ENCODE peak calls at places on chromosome 21, in six cellular contexts. H is CD4-positive, CD25-positive, alpha-beta regulatory T cell; E is HCT116; O is uterus; P is lung; L is mesenchymal stem cell. Z is an unnamed sample.

GRCh38 chr21:27953328-27954045 is 986.6 kb upstream of the ADAMTS5 start:
- DNase-seq in H (no peak), E (no peak), O (no peak), P (no peak), L (peak; percentile 50), Z (peak; percentile 45)

GRCh38 chr21:29359718-29360117 is 61.0 kb downstream of the BACH1 start:
- DNase-seq in H (no peak), E (no peak), O (no peak), P (no peak), L (no peak), Z (no peak)

GRCh38 chr21:38333290-38334272 is 76.8 kb downstream of the KCNJ15 start:
- DNase-seq in H (no peak), E (no peak), O (no peak), P (no peak), L (peak; percentile 24), Z (no peak)

GRCh38 chr21:29194847-29195246 is 64.4 kb downstream of the MAP3K7CL start:
- DNase-seq in H (no peak), E (no peak), O (no peak), P (no peak), L (peak; percentile 65), Z (no peak)

GRCh38 chr21:18716578-18717138 is 313.1 kb upstream of the TMPRSS15 start:
- DNase-seq in H (no peak), E (no peak), O (no peak), P (no peak), L (no peak), Z (no peak)

GRCh38 chr21:44003307-44003966 is 8.7 kb upstream of the TRAPPC10 start:
- DNase-seq in H (no peak), E (no peak), O (no peak), P (no peak), L (no peak), Z (no peak)

GRCh38 chr21:44800971-44801467 is 601 bp downstream of the UBE2G2 start:
- DNase-seq in H (peak; percentile 67), E (peak; percentile 29), O (no peak), P (no peak), L (peak; percentile 49), Z (peak; percentile 34)

GRCh38 chr21:43187715-43188114 is 18.9 kb downstream of the CRYAA start:
- DNase-seq in H (no peak), E (no peak), O (no peak), P (no peak), L (peak; percentile 33), Z (no peak)

GRCh38 chr21:39845581-39846130 is 21.6 kb upstream of the PCP4 start:
- DNase-seq in H (no peak), E (no peak), O (no peak), P (no peak), L (no peak), Z (no peak)

GRCh38 chr21:23003951-23004350 is 2005.7 kb downstream of the NCAM2 start:
- DNase-seq in H (no peak), E (no peak), O (no peak), P (no peak), L (no peak), Z (no peak)

GRCh38 chr21:35603471-35603870 is 456.9 kb downstream of the SETD4 start:
- DNase-seq in H (no peak), E (no peak), O (no peak), P (no peak), L (no peak), Z (no peak)

GRCh38 chr21:31503939-31504338 is 155.6 kb upstream of the SOD1 start:
- DNase-seq in H (no peak), E (no peak), O (no peak), P (no peak), L (no peak), Z (no peak)

GRCh38 chr21:44666401-44667320 is at the start of gene KRTAP12-2:
- DNase-seq in H (no peak), E (no peak), O (no peak), P (peak; percentile 24), L (no peak), Z (no peak)

GRCh38 chr21:44699502-44700001 is 2.6 kb downstream of the KRTAP10-12 start:
- DNase-seq in H (no peak), E (no peak), O (no peak), P (peak; percentile 22), L (no peak), Z (no peak)

GRCh38 chr21:32499249-32500055 is 85.9 kb downstream of the TCP10L start:
- DNase-seq in H (no peak), E (no peak), O (no peak), P (no peak), L (no peak), Z (no peak)

GRCh38 chr21:17688912-17689874 is 76.5 kb upstream of the BTG3 start:
- DNase-seq in H (peak; percentile 32), E (peak; percentile 4), O (peak; percentile 90), P (peak; percentile 45), L (peak; percentile 41), Z (no peak)

GRCh38 chr21:14690886-14691285 is 144.8 kb upstream of the SAMSN1 start:
- DNase-seq in H (peak; percentile 28), E (no peak), O (no peak), P (no peak), L (no peak), Z (peak; percentile 27)

GRCh38 chr21:39461419-39461818 is 9.6 kb downstream of the SH3BGR start:
- DNase-seq in H (peak; percentile 20), E (no peak), O (no peak), P (no peak), L (no peak), Z (no peak)

GRCh38 chr21:39703578-39703977 is 41.4 kb upstream of the IGSF5 start:
- DNase-seq in H (no peak), E (no peak), O (no peak), P (no peak), L (no peak), Z (no peak)

GRCh38 chr21:39696620-39697019 is 48.4 kb upstream of the IGSF5 start:
- DNase-seq in H (no peak), E (no peak), O (no peak), P (no peak), L (no peak), Z (no peak)

GRCh38 chr21:35377505-35378090 is 328.5 kb upstream of the RUNX1 start:
- DNase-seq in H (no peak), E (no peak), O (no peak), P (no peak), L (no peak), Z (no peak)

GRCh38 chr21:17925000-17925610 is 105.9 kb upstream of the C21orf91 start:
- DNase-seq in H (peak; percentile 69), E (peak; percentile 59), O (peak; percentile 63), P (peak; percentile 51), L (peak; percentile 66), Z (peak; percentile 53)

GRCh38 chr21:43330306-43330881 is 96.5 kb downstream of the SIK1 start:
- DNase-seq in H (no peak), E (no peak), O (no peak), P (no peak), L (no peak), Z (no peak)

GRCh38 chr21:35198004-35198403 is 148.9 kb upstream of the RUNX1 start:
- DNase-seq in H (no peak), E (peak; percentile 64), O (no peak), P (no peak), L (peak; percentile 88), Z (no peak)

GRCh38 chr21:44010429-44010828 is 1.7 kb upstream of the TRAPPC10 start:
- DNase-seq in H (no peak), E (no peak), O (no peak), P (no peak), L (no peak), Z (no peak)

GRCh38 chr21:26800455-26801454 is 44.5 kb downstream of the ADAMTS1 start:
- DNase-seq in H (no peak), E (no peak), O (peak; percentile 65), P (no peak), L (peak; percentile 90), Z (no peak)
- H3K27ac ChIP-seq in H (no peak overlapping the region), E (no peak overlapping the region), O (peak overlapping the region; percentile 89), P (peak overlapping the region; percentile 45), L (no peak overlapping the region), Z (no peak overlapping the region)

GRCh38 chr21:10521091-10521598 is at the start of gene TPTE:
- DNase-seq in H (no peak), E (no peak), O (no peak), P (no peak), L (no peak), Z (no peak)
- H3K27ac ChIP-seq in H (no peak within 1 kb of the TSS), E (no peak within 1 kb of the TSS), O (no peak within 1 kb of the TSS), P (no peak within 1 kb of the TSS), L (no peak within 1 kb of the TSS), Z (no peak within 1 kb of the TSS)

DNA sequence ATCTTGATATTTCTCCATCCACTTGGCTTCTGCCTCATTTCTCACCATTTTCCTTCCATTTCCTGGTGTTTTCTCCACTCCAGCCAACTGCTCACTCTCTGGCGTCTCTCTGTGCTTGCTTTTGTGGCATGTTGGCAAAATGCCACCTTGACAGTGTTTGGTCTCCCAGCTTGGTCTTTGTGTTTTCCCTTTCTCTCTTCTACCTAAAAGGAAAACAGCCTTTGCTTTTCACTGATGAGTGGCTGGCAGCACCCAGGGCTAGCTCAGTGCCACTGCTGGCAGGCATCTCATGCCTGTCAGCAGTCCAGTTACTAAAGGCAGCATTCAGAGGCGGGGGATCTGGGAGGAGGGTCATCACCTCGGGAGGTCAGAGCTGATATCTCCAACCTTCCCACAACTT is 55.3 kb upstream of the DSCAM start:
- DNase-seq in H (no peak), E (no peak), O (no peak), P (no peak), L (no peak), Z (no peak)
- H3K27ac ChIP-seq in H (no peak overlapping the region), E (no peak overlapping the region), O (no peak overlapping the region), P (no peak overlapping the region), L (no peak overlapping the region), Z (no peak overlapping the region)

DNA sequence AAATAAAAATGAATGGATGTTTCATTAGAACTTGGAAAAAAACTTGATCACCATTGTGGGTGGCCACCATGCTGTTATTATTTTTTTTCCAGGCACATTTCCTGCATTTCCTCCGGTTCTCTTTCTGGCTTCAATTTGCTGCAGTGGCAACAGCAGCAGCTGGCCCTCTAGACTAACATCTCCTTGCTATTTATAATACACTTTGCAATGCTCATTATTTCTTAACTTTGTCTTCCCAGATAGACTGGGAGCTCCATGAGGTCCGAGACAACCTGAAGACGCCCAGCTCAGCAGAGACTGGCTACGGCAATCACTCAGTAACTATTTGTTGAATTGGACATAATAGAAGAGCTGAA is 53.4 kb upstream of the ATP5PO start:
- DNase-seq in H (no peak), E (no peak), O (no peak), P (no peak), L (peak; percentile 38), Z (no peak)
- H3K27ac ChIP-seq in H (no peak overlapping the region), E (no peak overlapping the region), O (no peak overlapping the region), P (no peak overlapping the region), L (peak overlapping the region; percentile 99), Z (no peak overlapping the region)